ENCODE peak calls at places on chromosomes 5 and 9, in eight cellular contexts. S is mammary epithelial cell, G is HFFc6, I is lower leg skin, O is A549, X is mesothelial cell of epicardium, Q is RWPE1, Z is endothelial cell of umbilical vein. P is an unnamed sample.

GRCh38 chr9:79611091-79611614 is 39.4 kb downstream of the TLE4 start:
- DNase-seq in S (peak), G (peak), I (no peak), O (no peak), X (no peak), Q (no peak), Z (no peak), P (no peak)

GRCh38 chr5:176796411-176796810 is 13.9 kb upstream of the UNC5A start:
- DNase-seq in S (no peak), G (no peak), I (no peak), O (no peak), X (no peak), Q (peak), Z (no peak), P (no peak)

GRCh38 chr5:75363726-75364495 is 26.9 kb downstream of the HMGCR start:
- DNase-seq in S (no peak), G (no peak), I (no peak), O (peak), X (no peak), Q (no peak), Z (no peak), P (no peak)

GRCh38 chr9:95726756-95727155 is 148.7 kb upstream of the ERCC6L2 start:
- DNase-seq in S (peak), G (peak), I (no peak), O (peak), X (no peak), Q (peak), Z (peak), P (no peak)

GRCh38 chr5:126056851-126057622 is 366.2 kb upstream of the GRAMD2B start:
- DNase-seq in S (no peak), G (no peak), I (no peak), O (no peak), X (no peak), Q (no peak), Z (no peak), P (no peak)

GRCh38 chr5:109748545-109748944 is 58.8 kb downstream of the MAN2A1 start:
- DNase-seq in S (no peak), G (peak), I (no peak), O (no peak), X (no peak), Q (no peak), Z (peak), P (no peak)

GRCh38 chr9:109014267-109015025 is 1.1 kb upstream of the CTNNAL1 start:
- DNase-seq in S (peak), G (peak), I (no peak), O (peak), X (no peak), Q (no peak), Z (peak), P (no peak)

GRCh38 chr9:121883281-121884056 is 209.6 kb downstream of the TTLL11 start:
- DNase-seq in S (no peak), G (peak), I (peak), O (no peak), X (no peak), Q (no peak), Z (peak), P (no peak)

GRCh38 chr5:126482591-126482990 is 59.4 kb downstream of the GRAMD2B start:
- DNase-seq in S (no peak), G (no peak), I (no peak), O (no peak), X (no peak), Q (no peak), Z (no peak), P (no peak)

GRCh38 chr5:90017236-90017635 is 392.3 kb downstream of the CETN3 start:
- DNase-seq in S (no peak), G (no peak), I (no peak), O (no peak), X (no peak), Q (no peak), Z (no peak), P (no peak)

GRCh38 chr5:65209341-65209740 is 272.4 kb downstream of the ADAMTS6 start:
- DNase-seq in S (peak), G (peak), I (no peak), O (peak), X (no peak), Q (peak), Z (peak), P (no peak)

GRCh38 chr9:115922441-115922840 is 231.2 kb upstream of the PAPPA start:
- DNase-seq in S (no peak), G (no peak), I (no peak), O (no peak), X (no peak), Q (no peak), Z (no peak), P (no peak)

GRCh38 chr9:99244300-99245260 is 22.5 kb downstream of the SEC61B start:
- DNase-seq in S (no peak), G (no peak), I (no peak), O (no peak), X (no peak), Q (no peak), Z (no peak), P (no peak)

GRCh38 chr9:132409828-132410528 is at the start of gene CFAP77:
- DNase-seq in S (peak), G (peak), I (peak), O (peak), X (peak), Q (peak), Z (peak), P (peak)

GRCh38 chr9:37046683-37047082 is 12.6 kb upstream of the PAX5 start:
- DNase-seq in S (no peak), G (no peak), I (no peak), O (no peak), X (no peak), Q (no peak), Z (no peak), P (no peak)

GRCh38 chr9:14467675-14468374 is 153.9 kb upstream of the NFIB start:
- DNase-seq in S (no peak), G (no peak), I (no peak), O (no peak), X (no peak), Q (no peak), Z (no peak), P (no peak)

GRCh38 chr5:31573494-31573893 is 41.4 kb downstream of the C5orf22 start:
- DNase-seq in S (no peak), G (no peak), I (no peak), O (no peak), X (no peak), Q (no peak), Z (no peak), P (no peak)

GRCh38 chr9:6758418-6759113 is 793 bp downstream of the KDM4C start:
- DNase-seq in S (peak), G (peak), I (peak), O (peak), X (peak), Q (peak), Z (peak), P (peak)

GRCh38 chr9:36925033-36925432 is 109.0 kb downstream of the PAX5 start:
- DNase-seq in S (no peak), G (no peak), I (no peak), O (peak), X (no peak), Q (no peak), Z (no peak), P (no peak)

GRCh38 chr5:54909911-54910870 is 75.2 kb downstream of the ESM1 start:
- DNase-seq in S (no peak), G (peak), I (no peak), O (no peak), X (no peak), Q (no peak), Z (peak), P (no peak)

GRCh38 chr9:119086590-119086989 is 282.6 kb downstream of the BRINP1 start:
- DNase-seq in S (no peak), G (no peak), I (no peak), O (no peak), X (no peak), Q (no peak), Z (no peak), P (no peak)

GRCh38 chr5:82142217-82142841 is 135.8 kb downstream of the RPS23 start:
- DNase-seq in S (no peak), G (no peak), I (no peak), O (no peak), X (no peak), Q (no peak), Z (no peak), P (no peak)

GRCh38 chr5:53109041-53109435 is 519 bp downstream of the MOCS2 start:
- DNase-seq in S (peak), G (no peak), I (no peak), O (peak), X (no peak), Q (peak), Z (peak), P (no peak)

GRCh38 chr5:136724161-136724560 is 358.8 kb upstream of the TRPC7 start:
- DNase-seq in S (peak), G (no peak), I (no peak), O (no peak), X (no peak), Q (no peak), Z (no peak), P (no peak)

GRCh38 chr9:25557645-25558300 is 120.5 kb downstream of the TUSC1 start:
- DNase-seq in S (no peak), G (no peak), I (no peak), O (no peak), X (no peak), Q (no peak), Z (no peak), P (no peak)

GRCh38 chr5:173163219-173163618 is 18.9 kb downstream of the BNIP1 start:
- DNase-seq in S (no peak), G (no peak), I (no peak), O (no peak), X (no peak), Q (no peak), Z (no peak), P (no peak)

GRCh38 chr9:124256517-124257069 is 1.2 kb upstream of the NEK6 start:
- DNase-seq in S (peak), G (peak), I (no peak), O (peak), X (no peak), Q (peak), Z (peak), P (no peak)

GRCh38 chr9:116661037-116661954 is 25.8 kb upstream of the TRIM32 start:
- DNase-seq in S (peak), G (peak), I (no peak), O (peak), X (no peak), Q (peak), Z (peak), P (no peak)

GRCh38 chr5:109965634-109966033 is 275.9 kb downstream of the MAN2A1 start:
- DNase-seq in S (no peak), G (no peak), I (no peak), O (no peak), X (no peak), Q (no peak), Z (no peak), P (no peak)

GRCh38 chr5:17240487-17240886 is 23.1 kb downstream of the BASP1 start:
- DNase-seq in S (no peak), G (no peak), I (no peak), O (no peak), X (no peak), Q (no peak), Z (no peak), P (no peak)

GRCh38 chr5:79143684-79144379 is 32.2 kb downstream of the BHMT start:
- DNase-seq in S (peak), G (peak), I (no peak), O (peak), X (no peak), Q (peak), Z (no peak), P (no peak)

GRCh38 chr5:168086104-168086610 is 205.3 kb upstream of the WWC1 start:
- DNase-seq in S (peak), G (peak), I (no peak), O (peak), X (no peak), Q (peak), Z (no peak), P (no peak)

GRCh38 chr9:6356441-6356840 is 28.3 kb downstream of the TPD52L3 start:
- DNase-seq in S (peak), G (peak), I (no peak), O (no peak), X (no peak), Q (no peak), Z (no peak), P (no peak)

GRCh38 chr5:119355244-119355635 is 579 bp upstream of the TNFAIP8 start:
- DNase-seq in S (no peak), G (no peak), I (no peak), O (no peak), X (no peak), Q (peak), Z (no peak), P (no peak)

GRCh38 chr5:33650911-33651310 is 210.1 kb downstream of the TARS1 start:
- DNase-seq in S (peak), G (no peak), I (no peak), O (no peak), X (no peak), Q (peak), Z (no peak), P (no peak)

GRCh38 chr5:91418158-91418557 is 35.0 kb upstream of the ARRDC3 start:
- DNase-seq in S (no peak), G (no peak), I (no peak), O (peak), X (no peak), Q (no peak), Z (no peak), P (no peak)

GRCh38 chr5:40879163-40879942 is 29.9 kb upstream of the C7 start:
- DNase-seq in S (peak), G (peak), I (no peak), O (peak), X (no peak), Q (peak), Z (peak), P (no peak)

GRCh38 chr9:125522328-125522725 is 184.7 kb downstream of the MAPKAP1 start:
- DNase-seq in S (peak), G (peak), I (no peak), O (no peak), X (no peak), Q (peak), Z (peak), P (no peak)

DNA sequence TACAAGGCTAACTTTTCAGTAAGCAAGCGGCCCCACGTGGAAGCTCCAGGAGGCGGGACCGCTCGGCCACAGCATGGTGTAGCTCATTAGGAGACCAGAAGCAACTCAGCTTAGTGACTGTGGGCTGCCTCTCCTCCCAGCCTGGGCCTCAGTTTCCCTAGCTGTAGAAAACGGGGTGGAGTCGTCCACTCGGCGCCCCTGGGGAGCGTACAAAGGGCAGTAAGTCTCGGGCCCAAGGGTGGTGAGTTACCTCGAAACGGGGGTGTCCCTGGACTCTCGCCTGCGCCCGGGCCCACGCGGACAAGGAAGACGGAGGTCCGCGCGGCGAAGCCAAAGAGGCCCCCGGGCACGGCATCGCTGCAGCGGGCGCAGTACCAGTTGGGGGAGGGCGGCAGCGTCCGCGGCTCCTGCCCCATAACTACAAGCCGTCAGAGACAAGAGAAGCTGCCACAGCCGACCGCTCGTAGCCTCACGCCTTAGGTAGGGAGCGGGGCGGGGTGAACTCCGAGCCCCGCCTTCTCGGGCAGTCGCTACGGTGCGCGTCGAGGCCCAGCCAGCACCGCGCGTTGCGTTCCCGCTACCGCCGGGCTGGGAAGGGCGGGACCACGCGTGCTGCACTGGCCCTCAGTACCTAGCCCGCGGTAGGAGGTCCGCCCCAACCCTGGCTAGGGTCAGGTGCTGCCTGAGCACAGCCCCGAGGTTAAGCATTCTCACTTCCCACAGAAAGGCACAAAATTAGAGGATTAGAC is at the start of gene GEMIN5:
- DNase-seq in S (peak), G (peak), I (peak), O (peak), X (peak), Q (peak), Z (peak), P (peak)
- TF ChIP-seq CTCF in S (no peak), G (no peak), I (no peak), O (no peak), X (no peak), Q (no peak), Z (no peak), P (no peak)

GRCh38 chr9:18748106-18748719 is 274.3 kb downstream of the ADAMTSL1 start:
- DNase-seq in S (no peak), G (no peak), I (no peak), O (no peak), X (no peak), Q (no peak), Z (no peak), P (no peak)
- TF ChIP-seq CTCF in S (no peak), G (no peak), I (no peak), O (no peak), X (no peak), Q (no peak), Z (no peak), P (no peak)

DNA sequence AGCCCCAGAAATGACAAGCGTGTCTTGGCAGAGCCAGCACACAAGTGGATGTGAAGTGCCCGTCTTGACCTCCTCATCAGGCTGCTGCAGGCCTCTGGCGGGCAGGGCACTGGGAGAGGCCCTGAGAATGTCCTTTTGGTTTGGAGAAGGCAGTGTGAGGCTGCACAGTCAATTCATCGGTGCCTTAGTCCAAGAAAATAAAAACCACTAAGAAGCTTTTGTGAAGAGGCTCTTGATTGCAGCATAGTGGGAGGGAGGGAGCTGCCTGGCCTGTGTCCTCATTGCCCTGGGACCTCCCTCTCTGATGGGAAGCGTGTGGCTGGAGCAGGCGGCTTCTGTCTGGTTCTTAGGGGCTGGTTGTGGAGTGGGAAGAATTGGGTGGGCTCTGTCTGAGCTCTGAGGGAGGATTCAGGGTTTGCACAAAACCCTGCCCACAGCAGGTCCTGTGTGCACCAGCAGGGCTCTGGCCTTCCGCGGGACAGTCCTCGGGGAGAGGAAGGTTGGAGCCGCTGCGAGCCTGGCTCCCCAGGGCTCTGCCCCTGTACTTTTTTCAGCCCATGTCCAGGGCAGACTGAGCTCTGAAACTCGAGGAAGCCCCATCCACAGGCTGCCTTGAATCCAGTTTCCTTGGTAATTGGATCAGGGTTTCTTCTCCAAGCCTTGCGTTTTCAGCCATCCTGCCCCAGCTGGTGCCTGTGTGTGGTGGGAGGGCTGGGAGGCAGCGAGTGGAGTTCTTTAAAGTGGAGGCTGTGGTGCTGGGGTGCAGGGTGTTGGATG is 1.1 kb downstream of the HRCT1 start:
- DNase-seq in S (peak), G (peak), I (peak), O (peak), X (no peak), Q (peak), Z (peak), P (no peak)
- TF ChIP-seq CTCF in S (no peak), G (no peak), I (no peak), O (no peak), X (no peak), Q (no peak), Z (no peak), P (no peak)

DNA sequence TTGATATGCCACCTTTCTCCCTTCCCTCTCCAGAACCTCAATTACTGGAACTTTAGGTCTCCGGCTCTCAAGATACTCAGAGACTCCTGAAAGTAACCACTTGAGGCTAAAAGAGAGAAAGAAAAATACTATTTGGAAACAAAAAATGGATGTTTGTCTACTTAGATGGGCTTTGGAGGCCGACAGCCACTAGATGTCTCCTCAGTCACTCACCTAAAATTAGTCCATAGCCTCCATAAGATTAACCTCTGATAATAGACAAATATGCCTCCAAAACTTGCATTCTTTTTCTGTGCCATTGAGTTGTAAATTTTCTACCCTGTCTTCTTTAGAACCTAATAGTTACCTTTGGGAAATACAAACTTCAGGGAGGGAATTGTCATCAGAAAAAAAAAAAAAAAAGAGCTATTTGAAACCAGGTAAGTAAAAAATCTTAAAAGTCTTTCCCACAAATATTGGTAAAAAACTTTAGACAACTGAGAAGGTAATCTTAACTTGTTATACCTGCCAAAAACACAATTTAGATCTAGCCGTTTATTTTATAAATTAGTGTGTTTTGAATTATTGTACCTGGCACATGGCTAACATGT is 11.2 kb upstream of the PCDH1 start:
- DNase-seq in S (no peak), G (no peak), I (no peak), O (peak), X (no peak), Q (no peak), Z (peak), P (no peak)
- TF ChIP-seq CTCF in S (peak), G (peak), I (no peak), O (peak), X (no peak), Q (peak), Z (peak), P (no peak)

GRCh38 chr5:132802044-132802684 is 10.9 kb upstream of the SOWAHA start:
- DNase-seq in S (no peak), G (no peak), I (no peak), O (no peak), X (no peak), Q (no peak), Z (no peak), P (no peak)
- TF ChIP-seq CTCF in S (no peak), G (no peak), I (no peak), O (no peak), X (no peak), Q (no peak), Z (no peak), P (no peak)

DNA sequence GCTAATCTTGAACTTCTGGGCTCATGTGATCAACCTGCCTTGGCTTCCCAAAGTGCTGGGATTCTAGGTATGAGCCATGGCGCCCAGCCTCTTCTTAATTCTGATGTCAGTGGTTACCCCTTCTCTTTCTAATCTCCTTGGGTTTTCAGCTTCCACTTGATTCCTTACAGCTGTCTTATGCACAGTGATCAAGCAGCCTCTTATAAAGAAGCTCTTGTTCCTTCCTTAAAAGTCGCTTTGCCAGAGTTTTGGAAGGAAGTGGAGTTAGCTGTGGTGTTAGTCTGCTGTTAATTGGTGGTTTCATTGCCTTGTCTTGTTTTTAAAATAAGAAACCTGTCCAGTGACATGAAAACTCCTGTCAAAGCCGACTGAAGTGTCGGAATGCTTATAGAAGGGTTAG is 128.1 kb upstream of the CACNA1B start:
- DNase-seq in S (no peak), G (no peak), I (no peak), O (no peak), X (no peak), Q (no peak), Z (no peak), P (no peak)
- TF ChIP-seq CTCF in S (no peak), G (no peak), I (no peak), O (no peak), X (no peak), Q (no peak), Z (no peak), P (no peak)

GRCh38 chr5:145797336-145797735 is 37.8 kb downstream of the PRELID2 start:
- DNase-seq in S (peak), G (peak), I (no peak), O (no peak), X (no peak), Q (no peak), Z (peak), P (no peak)
- TF ChIP-seq CTCF in S (no peak), G (no peak), I (no peak), O (no peak), X (no peak), Q (no peak), Z (no peak), P (no peak)